ENCODE peak calls at places on chromosomes 6 and 20, in ten cellular contexts. One of them, this sample, is unnamed.

GRCh38 chr20:4190792-4191519 is 175.6 kb upstream of the RNF24 start:
- DNase-seq in HFFc6: no peak
- DNase-seq in neural crest cell: no peak
- DNase-seq in Calu3: no peak
- DNase-seq in suprapubic skin: no peak
- DNase-seq in AG09319: no peak
- DNase-seq in NCI-H526: no peak
- DNase-seq in NCI-H524: no peak
- DNase-seq in PC-3: peak
- DNase-seq in mucosa of gallbladder: no peak
- DNase-seq in this sample: no peak

GRCh38 chr6:8904754-8905153 is 469.4 kb upstream of the SLC35B3 start:
- DNase-seq in neural crest cell: no peak
- DNase-seq in AG09319: no peak
- DNase-seq in NCI-H524: peak
- DNase-seq in Calu3: no peak
- DNase-seq in PC-3: peak
- DNase-seq in NCI-H526: peak
- DNase-seq in mucosa of gallbladder: no peak
- DNase-seq in suprapubic skin: no peak
- DNase-seq in HFFc6: no peak
- DNase-seq in this sample: peak

GRCh38 chr6:152250127-152250526 is 387.0 kb downstream of the SYNE1 start:
- DNase-seq in Calu3: no peak
- DNase-seq in NCI-H526: no peak
- DNase-seq in neural crest cell: no peak
- DNase-seq in mucosa of gallbladder: no peak
- DNase-seq in PC-3: no peak
- DNase-seq in NCI-H524: no peak
- DNase-seq in suprapubic skin: no peak
- DNase-seq in HFFc6: no peak
- DNase-seq in AG09319: no peak
- DNase-seq in this sample: no peak

GRCh38 chr6:51843470-51844390 is 243.7 kb downstream of the PKHD1 start:
- DNase-seq in HFFc6: no peak
- DNase-seq in suprapubic skin: no peak
- DNase-seq in Calu3: no peak
- DNase-seq in mucosa of gallbladder: no peak
- DNase-seq in AG09319: no peak
- DNase-seq in neural crest cell: no peak
- DNase-seq in NCI-H524: no peak
- DNase-seq in PC-3: no peak
- DNase-seq in NCI-H526: peak
- DNase-seq in this sample: no peak

GRCh38 chr6:113530769-113531168 is 326.4 kb upstream of the MARCKS start:
- DNase-seq in NCI-H524: no peak
- DNase-seq in PC-3: peak
- DNase-seq in neural crest cell: peak
- DNase-seq in NCI-H526: no peak
- DNase-seq in suprapubic skin: no peak
- DNase-seq in AG09319: no peak
- DNase-seq in HFFc6: peak
- DNase-seq in Calu3: no peak
- DNase-seq in mucosa of gallbladder: no peak
- DNase-seq in this sample: no peak

GRCh38 chr6:41049955-41050354 is 3.0 kb upstream of the APOBEC2 start:
- DNase-seq in PC-3: no peak
- DNase-seq in AG09319: no peak
- DNase-seq in suprapubic skin: no peak
- DNase-seq in Calu3: no peak
- DNase-seq in NCI-H526: no peak
- DNase-seq in HFFc6: no peak
- DNase-seq in neural crest cell: no peak
- DNase-seq in mucosa of gallbladder: no peak
- DNase-seq in NCI-H524: no peak
- DNase-seq in this sample: no peak

GRCh38 chr20:49261173-49261572 is 16.7 kb downstream of the ZNFX1 start:
- DNase-seq in AG09319: no peak
- DNase-seq in suprapubic skin: no peak
- DNase-seq in mucosa of gallbladder: no peak
- DNase-seq in HFFc6: no peak
- DNase-seq in PC-3: no peak
- DNase-seq in Calu3: no peak
- DNase-seq in NCI-H524: no peak
- DNase-seq in neural crest cell: no peak
- DNase-seq in NCI-H526: no peak
- DNase-seq in this sample: no peak

GRCh38 chr6:164266851-164267250 is 852.3 kb downstream of the QKI start:
- DNase-seq in AG09319: no peak
- DNase-seq in neural crest cell: no peak
- DNase-seq in mucosa of gallbladder: no peak
- DNase-seq in PC-3: no peak
- DNase-seq in NCI-H524: no peak
- DNase-seq in NCI-H526: no peak
- DNase-seq in suprapubic skin: no peak
- DNase-seq in Calu3: no peak
- DNase-seq in HFFc6: no peak
- DNase-seq in this sample: no peak

GRCh38 chr6:79138146-79138545 is 60.1 kb upstream of the PHIP start:
- DNase-seq in PC-3: no peak
- DNase-seq in suprapubic skin: no peak
- DNase-seq in mucosa of gallbladder: no peak
- DNase-seq in AG09319: no peak
- DNase-seq in Calu3: no peak
- DNase-seq in NCI-H526: no peak
- DNase-seq in HFFc6: peak
- DNase-seq in NCI-H524: no peak
- DNase-seq in neural crest cell: no peak
- DNase-seq in this sample: no peak

GRCh38 chr20:62691485-62691884 is 17.2 kb upstream of the NTSR1 start:
- DNase-seq in neural crest cell: no peak
- DNase-seq in mucosa of gallbladder: no peak
- DNase-seq in NCI-H524: peak
- DNase-seq in AG09319: no peak
- DNase-seq in Calu3: no peak
- DNase-seq in HFFc6: no peak
- DNase-seq in suprapubic skin: no peak
- DNase-seq in NCI-H526: no peak
- DNase-seq in PC-3: no peak
- DNase-seq in this sample: no peak

GRCh38 chr6:156905801-156906200 is 128.6 kb downstream of the ARID1B start:
- DNase-seq in NCI-H526: no peak
- DNase-seq in suprapubic skin: no peak
- DNase-seq in HFFc6: no peak
- DNase-seq in Calu3: no peak
- DNase-seq in mucosa of gallbladder: no peak
- DNase-seq in AG09319: no peak
- DNase-seq in NCI-H524: no peak
- DNase-seq in neural crest cell: no peak
- DNase-seq in PC-3: peak
- DNase-seq in this sample: no peak

GRCh38 chr6:105184921-105185320 is 5.1 kb upstream of the POPDC3 start:
- DNase-seq in PC-3: no peak
- DNase-seq in Calu3: no peak
- DNase-seq in AG09319: no peak
- DNase-seq in NCI-H526: peak
- DNase-seq in NCI-H524: no peak
- DNase-seq in mucosa of gallbladder: no peak
- DNase-seq in suprapubic skin: no peak
- DNase-seq in neural crest cell: no peak
- DNase-seq in HFFc6: peak
- DNase-seq in this sample: peak

GRCh38 chr6:119957195-119957594 is 607.6 kb upstream of the MAN1A1 start:
- DNase-seq in neural crest cell: no peak
- DNase-seq in AG09319: no peak
- DNase-seq in suprapubic skin: no peak
- DNase-seq in PC-3: no peak
- DNase-seq in HFFc6: no peak
- DNase-seq in mucosa of gallbladder: no peak
- DNase-seq in NCI-H526: no peak
- DNase-seq in NCI-H524: no peak
- DNase-seq in Calu3: no peak
- DNase-seq in this sample: no peak

GRCh38 chr6:85473748-85474147 is 23.9 kb downstream of the NT5E start:
- DNase-seq in AG09319: no peak
- DNase-seq in NCI-H524: no peak
- DNase-seq in NCI-H526: no peak
- DNase-seq in neural crest cell: no peak
- DNase-seq in mucosa of gallbladder: no peak
- DNase-seq in Calu3: no peak
- DNase-seq in HFFc6: no peak
- DNase-seq in suprapubic skin: no peak
- DNase-seq in PC-3: no peak
- DNase-seq in this sample: no peak

GRCh38 chr6:152170702-152171667 is 363.5 kb downstream of the ESR1 start:
- DNase-seq in suprapubic skin: no peak
- DNase-seq in PC-3: no peak
- DNase-seq in AG09319: no peak
- DNase-seq in HFFc6: no peak
- DNase-seq in Calu3: no peak
- DNase-seq in NCI-H524: no peak
- DNase-seq in neural crest cell: no peak
- DNase-seq in mucosa of gallbladder: no peak
- DNase-seq in NCI-H526: no peak
- DNase-seq in this sample: no peak

GRCh38 chr6:131258816-131259476 is 123.7 kb downstream of the AKAP7 start:
- DNase-seq in NCI-H526: no peak
- DNase-seq in AG09319: no peak
- DNase-seq in mucosa of gallbladder: peak
- DNase-seq in HFFc6: no peak
- DNase-seq in neural crest cell: no peak
- DNase-seq in Calu3: peak
- DNase-seq in suprapubic skin: no peak
- DNase-seq in PC-3: peak
- DNase-seq in NCI-H524: no peak
- DNase-seq in this sample: no peak

GRCh38 chr6:30194797-30195690 is 18.2 kb downstream of the TRIM26 start:
- DNase-seq in suprapubic skin: no peak
- DNase-seq in AG09319: no peak
- DNase-seq in PC-3: no peak
- DNase-seq in HFFc6: no peak
- DNase-seq in neural crest cell: no peak
- DNase-seq in NCI-H526: no peak
- DNase-seq in Calu3: no peak
- DNase-seq in NCI-H524: no peak
- DNase-seq in mucosa of gallbladder: peak
- DNase-seq in this sample: no peak

GRCh38 chr6:69936674-69937363 is 70.5 kb downstream of the COL19A1 start:
- DNase-seq in suprapubic skin: no peak
- DNase-seq in mucosa of gallbladder: no peak
- DNase-seq in NCI-H524: no peak
- DNase-seq in neural crest cell: no peak
- DNase-seq in AG09319: no peak
- DNase-seq in HFFc6: no peak
- DNase-seq in PC-3: no peak
- DNase-seq in NCI-H526: no peak
- DNase-seq in Calu3: peak
- DNase-seq in this sample: no peak

GRCh38 chr20:40082436-40082835 is 606.6 kb downstream of the MAFB start:
- DNase-seq in NCI-H526: no peak
- DNase-seq in mucosa of gallbladder: no peak
- DNase-seq in HFFc6: no peak
- DNase-seq in NCI-H524: no peak
- DNase-seq in neural crest cell: no peak
- DNase-seq in suprapubic skin: no peak
- DNase-seq in Calu3: no peak
- DNase-seq in AG09319: no peak
- DNase-seq in PC-3: no peak
- DNase-seq in this sample: no peak

GRCh38 chr20:17624070-17624469 is 54.2 kb downstream of the DSTN start:
- DNase-seq in suprapubic skin: peak
- DNase-seq in AG09319: no peak
- DNase-seq in HFFc6: no peak
- DNase-seq in NCI-H524: no peak
- DNase-seq in PC-3: no peak
- DNase-seq in mucosa of gallbladder: no peak
- DNase-seq in Calu3: no peak
- DNase-seq in NCI-H526: no peak
- DNase-seq in neural crest cell: no peak
- DNase-seq in this sample: no peak

GRCh38 chr6:61886608-61887259 is 399.3 kb downstream of the KHDRBS2 start:
- DNase-seq in suprapubic skin: no peak
- DNase-seq in NCI-H526: peak
- DNase-seq in HFFc6: no peak
- DNase-seq in NCI-H524: peak
- DNase-seq in AG09319: no peak
- DNase-seq in Calu3: no peak
- DNase-seq in mucosa of gallbladder: no peak
- DNase-seq in neural crest cell: no peak
- DNase-seq in PC-3: peak
- DNase-seq in this sample: no peak

GRCh38 chr20:57627339-57627738 is 7.1 kb upstream of the ZBP1 start:
- DNase-seq in mucosa of gallbladder: no peak
- DNase-seq in NCI-H524: no peak
- DNase-seq in HFFc6: no peak
- DNase-seq in AG09319: no peak
- DNase-seq in Calu3: no peak
- DNase-seq in suprapubic skin: no peak
- DNase-seq in neural crest cell: no peak
- DNase-seq in NCI-H526: no peak
- DNase-seq in PC-3: no peak
- DNase-seq in this sample: no peak

GRCh38 chr6:89799756-89800155 is 19.8 kb downstream of the MDN1 start:
- DNase-seq in PC-3: no peak
- DNase-seq in suprapubic skin: no peak
- DNase-seq in mucosa of gallbladder: no peak
- DNase-seq in NCI-H526: no peak
- DNase-seq in neural crest cell: no peak
- DNase-seq in HFFc6: no peak
- DNase-seq in AG09319: no peak
- DNase-seq in Calu3: no peak
- DNase-seq in NCI-H524: no peak
- DNase-seq in this sample: no peak

This sample was measured in HAP-1.